ENCODE peak calls at places on chromosomes 4 and X, in four cellular contexts. A, Y, M and D are unnamed samples. For H3K4me1, the result is how much of the 10 kb centered on the place peaks cover.

GRCh38 chr4:157221895-157222763 is 1.6 kb downstream of the GRIA2 start:
- DNase-seq in A (peak), Y (no peak), M (no peak), D (peak)

GRCh38 chr4:151251922-151252321 is 25.0 kb upstream of the PRSS48 start:
- DNase-seq in A (no peak), Y (no peak), M (no peak), D (no peak)

GRCh38 chr4:46594658-46595057 is 204.7 kb upstream of the GABRA2 start:
- DNase-seq in A (no peak), Y (no peak), M (no peak), D (no peak)

GRCh38 chrX:14357314-14357713 is 172.0 kb upstream of the GLRA2 start:
- DNase-seq in A (no peak), Y (no peak), M (no peak), D (no peak)

GRCh38 chr4:82899339-82899738 is 1.2 kb upstream of the THAP9 start:
- DNase-seq in A (no peak), Y (peak), M (no peak), D (no peak)

GRCh38 chrX:43500996-43501694 is 155.0 kb upstream of the MAOA start:
- DNase-seq in A (no peak), Y (no peak), M (no peak), D (no peak)

GRCh38 chrX:48961585-48962091 is 4.2 kb upstream of the OTUD5 start:
- DNase-seq in A (no peak), Y (peak), M (peak), D (no peak)

GRCh38 chr4:5638316-5638715 is 70.0 kb downstream of the EVC2 start:
- DNase-seq in A (no peak), Y (peak), M (peak), D (no peak)

GRCh38 chr4:2051086-2051485 is 8.0 kb upstream of the NAT8L start:
- DNase-seq in A (no peak), Y (no peak), M (no peak), D (no peak)

GRCh38 chr4:102525099-102525498 is 23.9 kb downstream of the NFKB1 start:
- DNase-seq in A (no peak), Y (peak), M (peak), D (no peak)

GRCh38 chrX:42085836-42086235 is 162.5 kb upstream of the CASK start:
- DNase-seq in A (no peak), Y (no peak), M (no peak), D (no peak)

GRCh38 chrX:50635162-50635561 is 164.5 kb upstream of the DGKK start:
- DNase-seq in A (no peak), Y (no peak), M (no peak), D (no peak)

GRCh38 chr4:39514888-39515401 is 12.3 kb downstream of the UGDH start:
- DNase-seq in A (no peak), Y (peak), M (peak), D (no peak)

GRCh38 chrX:77003956-77004355 is 443.2 kb upstream of the FGF16 start:
- DNase-seq in A (no peak), Y (no peak), M (no peak), D (no peak)

GRCh38 chr4:81052119-81053068 is 21.9 kb downstream of the BMP3 start:
- DNase-seq in A (peak), Y (peak), M (peak), D (peak)

GRCh38 chrX:72662020-72662747 is 51.9 kb downstream of the PHKA1 start:
- DNase-seq in A (no peak), Y (no peak), M (no peak), D (no peak)

GRCh38 chr4:14809203-14809602 is 193.1 kb upstream of the CPEB2 start:
- DNase-seq in A (no peak), Y (no peak), M (no peak), D (no peak)
- H3K4me1 ChIP-seq in A (under half), Y (under half), M (under half), D (under half)

GRCh38 chr4:122894802-122895201 is 27.6 kb downstream of the NUDT6 start:
- DNase-seq in A (no peak), Y (no peak), M (no peak), D (no peak)

GRCh38 chr4:122898370-122899150 is 23.8 kb downstream of the NUDT6 start:
- DNase-seq in A (no peak), Y (peak), M (peak), D (no peak)

GRCh38 chr4:122899682-122900081 is 22.7 kb downstream of the NUDT6 start:
- DNase-seq in A (no peak), Y (no peak), M (no peak), D (peak)

GRCh38 chr4:122896270-122896669 is 26.1 kb downstream of the NUDT6 start:
- DNase-seq in A (no peak), Y (no peak), M (no peak), D (no peak)

DNA sequence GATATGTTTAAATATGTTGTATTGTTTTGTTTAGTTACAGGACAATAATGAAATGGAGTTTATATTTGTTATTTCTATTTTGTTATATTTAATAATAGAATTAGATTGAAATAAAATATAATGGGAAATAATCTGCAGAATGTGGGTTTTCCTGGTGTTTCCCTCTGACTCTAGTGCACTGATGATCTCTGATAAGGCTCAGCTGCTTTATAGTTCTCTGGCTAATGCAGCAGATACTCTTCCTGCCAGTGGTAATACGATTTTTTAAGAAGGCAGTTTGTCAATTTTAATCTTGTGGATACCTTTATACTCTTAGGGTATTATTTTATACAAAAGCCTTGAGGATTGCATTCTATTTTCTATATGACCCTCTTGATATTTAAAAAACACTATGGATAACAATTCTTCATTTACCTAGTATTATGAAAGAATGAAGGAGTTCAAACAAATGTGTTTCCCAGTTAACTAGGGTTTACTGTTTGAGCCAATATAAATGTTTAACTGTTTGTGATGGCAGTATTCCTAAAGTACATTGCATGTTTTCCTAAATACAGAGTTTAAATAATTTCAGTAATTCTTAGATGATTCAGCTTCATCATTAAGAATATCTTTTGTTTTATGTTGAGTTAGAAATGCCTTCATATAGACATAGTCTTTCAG is 26.9 kb downstream of the NUDT6 start:
- DNase-seq in A (no peak), Y (no peak), M (no peak), D (no peak)
- H3K14ac ChIP-seq in A (no peak), Y (no peak), M (no peak), D (no peak)

DNA sequence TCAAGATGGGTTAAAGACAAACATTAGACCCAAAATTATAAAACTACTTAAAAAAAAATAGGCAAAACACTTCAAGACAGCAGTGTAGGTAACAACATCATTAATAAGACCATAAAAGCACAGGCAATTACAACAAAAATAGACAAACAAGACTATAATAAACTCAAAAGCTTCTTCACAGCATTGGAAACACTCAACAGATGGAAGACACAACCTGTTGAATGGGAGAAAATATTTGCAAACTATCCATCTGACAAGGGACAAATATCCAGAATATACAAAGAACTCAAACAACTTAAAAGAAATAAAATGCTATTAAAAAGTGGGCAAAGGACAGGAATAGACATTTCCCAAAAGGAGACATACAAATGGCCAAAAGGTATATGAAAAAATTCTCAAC is 170.7 kb downstream of the HHIP start:
- DNase-seq in A (no peak), Y (no peak), M (no peak), D (no peak)
- H3K4me1 ChIP-seq in A (under half), Y (under half), M (under half), D (under half)

DNA sequence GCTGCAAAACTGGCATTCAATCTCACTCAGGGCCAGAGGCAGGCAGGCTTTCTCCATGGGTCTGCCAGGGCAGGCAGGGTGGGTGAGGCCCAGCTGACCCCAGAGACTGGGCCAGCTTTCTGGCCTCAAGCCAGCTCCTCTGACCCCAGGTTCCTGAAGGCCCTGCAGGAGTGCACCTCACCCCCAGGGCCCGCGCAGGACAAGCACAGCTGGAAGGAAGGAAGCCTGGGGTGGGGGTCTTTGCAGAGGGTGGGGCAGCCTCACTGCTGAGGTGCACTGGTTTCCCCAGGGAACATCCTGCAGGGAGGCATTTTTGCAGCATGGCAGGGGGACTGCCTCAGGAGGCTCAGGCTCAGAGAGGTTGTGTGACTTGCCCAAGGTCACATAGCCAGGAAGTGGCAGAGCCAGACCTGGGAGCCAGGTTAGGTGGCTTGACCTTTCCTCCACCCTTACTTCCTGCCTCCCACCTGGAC is 31.5 kb upstream of the AFAP1 start:
- DNase-seq in A (no peak), Y (no peak), M (no peak), D (no peak)
- H3K14ac ChIP-seq in A (no peak), Y (peak), M (peak), D (no peak)